ENCODE peak calls at places on chromosomes 7 and 10, in six cellular contexts. One of them, this sample, is unnamed.

GRCh38 chr7:44116087-44116788 is 7.1 kb downstream of the POLD2 start:
- DNase-seq in HFF-Myc: no peak
- DNase-seq in WERI-Rb-1: no peak
- DNase-seq in fibroblast of pulmonary artery: no peak
- DNase-seq in adrenal gland: no peak
- DNase-seq in GM13977: no peak
- DNase-seq in this sample: no peak

GRCh38 chr7:27616914-27617548 is 45.7 kb downstream of the HIBADH start:
- DNase-seq in HFF-Myc: no peak
- DNase-seq in WERI-Rb-1: no peak
- DNase-seq in fibroblast of pulmonary artery: no peak
- DNase-seq in adrenal gland: no peak
- DNase-seq in GM13977: no peak
- DNase-seq in this sample: no peak

GRCh38 chr7:104931181-104931781 is 82.7 kb upstream of the KMT2E start:
- DNase-seq in HFF-Myc: no peak
- DNase-seq in WERI-Rb-1: peak; percentile 73
- DNase-seq in fibroblast of pulmonary artery: peak; percentile 19
- DNase-seq in adrenal gland: no peak
- DNase-seq in GM13977: no peak
- DNase-seq in this sample: no peak

GRCh38 chr10:102268333-102268999 is 23.1 kb downstream of the GBF1 start:
- DNase-seq in HFF-Myc: no peak
- DNase-seq in WERI-Rb-1: no peak
- DNase-seq in fibroblast of pulmonary artery: peak; percentile 43
- DNase-seq in adrenal gland: no peak
- DNase-seq in GM13977: no peak
- DNase-seq in this sample: no peak

GRCh38 chr10:113619401-113619800 is 44.4 kb downstream of the NRAP start:
- DNase-seq in HFF-Myc: no peak
- DNase-seq in WERI-Rb-1: no peak
- DNase-seq in fibroblast of pulmonary artery: no peak
- DNase-seq in adrenal gland: no peak
- DNase-seq in GM13977: no peak
- DNase-seq in this sample: no peak

GRCh38 chr10:71483871-71484270 is 87.2 kb downstream of the CDH23 start:
- DNase-seq in HFF-Myc: no peak
- DNase-seq in WERI-Rb-1: no peak
- DNase-seq in fibroblast of pulmonary artery: no peak
- DNase-seq in adrenal gland: no peak
- DNase-seq in GM13977: no peak
- DNase-seq in this sample: no peak

GRCh38 chr10:22652988-22653431 is 61.4 kb downstream of the PIP4K2A start:
- DNase-seq in HFF-Myc: no peak
- DNase-seq in WERI-Rb-1: no peak
- DNase-seq in fibroblast of pulmonary artery: no peak
- DNase-seq in adrenal gland: no peak
- DNase-seq in GM13977: no peak
- DNase-seq in this sample: no peak

GRCh38 chr10:131070856-131071255 is 240.7 kb downstream of the TCERG1L start:
- DNase-seq in HFF-Myc: no peak
- DNase-seq in WERI-Rb-1: no peak
- DNase-seq in fibroblast of pulmonary artery: no peak
- DNase-seq in adrenal gland: no peak
- DNase-seq in GM13977: no peak
- DNase-seq in this sample: no peak

DNA sequence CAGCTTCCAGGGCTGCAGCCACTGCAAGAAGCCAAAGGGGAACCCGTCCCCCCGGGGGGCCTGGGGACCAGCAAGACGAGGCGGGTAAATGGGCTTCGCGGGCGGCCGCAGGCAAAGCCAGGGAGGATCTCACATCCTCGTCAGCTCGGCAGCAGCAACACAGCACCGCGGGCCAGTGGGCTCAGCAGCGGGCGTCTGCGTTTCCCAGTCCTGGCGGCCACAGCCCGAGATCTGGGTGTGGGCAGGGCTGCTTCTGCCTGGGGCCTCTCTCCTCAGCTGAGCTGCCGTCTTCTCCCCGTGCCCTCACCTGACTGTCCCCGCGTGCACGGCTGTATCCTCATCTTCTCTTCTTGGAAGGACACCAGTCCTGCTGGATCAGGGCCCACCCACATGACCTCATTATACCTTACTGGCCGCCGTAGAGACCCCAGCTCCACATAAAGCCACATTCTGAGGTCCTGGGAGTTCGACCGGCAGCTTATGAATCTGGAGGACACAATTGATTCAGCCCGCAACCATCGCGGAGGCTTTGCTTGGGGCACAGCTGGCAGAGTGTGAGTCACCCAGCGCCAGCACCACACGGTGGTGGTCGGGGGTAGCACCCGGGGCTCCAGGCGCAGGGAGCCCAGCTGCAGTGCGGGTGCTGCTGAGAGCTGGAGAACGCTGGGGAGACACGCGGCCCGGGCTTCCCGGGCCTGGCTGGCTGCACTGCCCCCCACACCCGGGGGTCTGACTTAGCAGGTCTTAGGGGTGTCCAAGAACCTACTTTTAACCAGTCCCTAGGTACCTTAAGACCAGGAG is 88.1 kb downstream of the PAXIP1 start:
- DNase-seq in HFF-Myc: no peak
- DNase-seq in WERI-Rb-1: no peak
- DNase-seq in fibroblast of pulmonary artery: no peak
- DNase-seq in adrenal gland: no peak
- DNase-seq in GM13977: no peak
- DNase-seq in this sample: no peak
- TF ChIP-seq CTCF in HFF-Myc: no peak
- TF ChIP-seq CTCF in WERI-Rb-1: peak; percentile 32
- TF ChIP-seq CTCF in fibroblast of pulmonary artery: no peak
- TF ChIP-seq CTCF in adrenal gland: no peak
- TF ChIP-seq CTCF in GM13977: no peak
- TF ChIP-seq CTCF in this sample: no peak

DNA sequence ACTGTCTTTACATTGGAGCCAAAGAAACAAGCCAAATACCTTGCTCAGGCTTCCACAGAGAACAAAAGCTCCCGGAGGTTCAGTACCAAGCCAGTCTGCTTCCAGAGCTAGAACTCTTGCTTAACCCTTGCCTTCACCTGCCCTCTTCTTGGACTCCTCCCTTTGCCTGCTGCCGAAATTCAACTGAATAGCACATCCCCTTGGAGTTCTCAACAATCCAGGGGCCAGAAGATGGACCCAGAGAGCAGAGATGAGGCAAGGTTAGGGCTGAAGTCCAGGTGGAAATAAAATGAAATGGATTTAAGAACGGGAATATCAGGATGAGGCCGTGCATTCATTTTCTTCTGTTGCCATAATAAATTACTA is 876 bp upstream of the PIK3AP1 start:
- DNase-seq in HFF-Myc: no peak
- DNase-seq in WERI-Rb-1: peak; percentile 15
- DNase-seq in fibroblast of pulmonary artery: no peak
- DNase-seq in adrenal gland: no peak
- DNase-seq in GM13977: no peak
- DNase-seq in this sample: no peak
- TF ChIP-seq CTCF in HFF-Myc: no peak
- TF ChIP-seq CTCF in WERI-Rb-1: no peak
- TF ChIP-seq CTCF in fibroblast of pulmonary artery: no peak
- TF ChIP-seq CTCF in adrenal gland: no peak
- TF ChIP-seq CTCF in GM13977: peak; percentile 36
- TF ChIP-seq CTCF in this sample: no peak

GRCh38 chr10:69318997-69319727 is 40.9 kb downstream of the HK1 start:
- DNase-seq in HFF-Myc: no peak
- DNase-seq in WERI-Rb-1: peak; percentile 47
- DNase-seq in fibroblast of pulmonary artery: peak; percentile 68
- DNase-seq in adrenal gland: peak; percentile 89
- DNase-seq in GM13977: peak; percentile 74
- DNase-seq in this sample: no peak

GRCh38 chr10:69317175-69318086 is 39.1 kb downstream of the HK1 start:
- DNase-seq in HFF-Myc: no peak
- DNase-seq in WERI-Rb-1: peak; percentile 57
- DNase-seq in fibroblast of pulmonary artery: no peak
- DNase-seq in adrenal gland: no peak
- DNase-seq in GM13977: peak; percentile 85
- DNase-seq in this sample: no peak

GRCh38 chr10:69316313-69317059 is 38.2 kb downstream of the HK1 start:
- DNase-seq in HFF-Myc: no peak
- DNase-seq in WERI-Rb-1: no peak
- DNase-seq in fibroblast of pulmonary artery: peak; percentile 50
- DNase-seq in adrenal gland: peak; percentile 83
- DNase-seq in GM13977: no peak
- DNase-seq in this sample: no peak

GRCh38 chr10:69319911-69320316 is 41.6 kb downstream of the HK1 start:
- DNase-seq in HFF-Myc: no peak
- DNase-seq in WERI-Rb-1: no peak
- DNase-seq in fibroblast of pulmonary artery: no peak
- DNase-seq in adrenal gland: no peak
- DNase-seq in GM13977: no peak
- DNase-seq in this sample: no peak

GRCh38 chr10:69318087-69318996 is 40.0 kb downstream of the HK1 start:
- DNase-seq in HFF-Myc: no peak
- DNase-seq in WERI-Rb-1: peak; percentile 93
- DNase-seq in fibroblast of pulmonary artery: peak; percentile 77
- DNase-seq in adrenal gland: peak; percentile 89
- DNase-seq in GM13977: peak; percentile 99
- DNase-seq in this sample: no peak
- TF ChIP-seq CTCF in HFF-Myc: no peak
- TF ChIP-seq CTCF in WERI-Rb-1: peak; percentile 3
- TF ChIP-seq CTCF in fibroblast of pulmonary artery: no peak
- TF ChIP-seq CTCF in adrenal gland: no peak
- TF ChIP-seq CTCF in GM13977: no peak
- TF ChIP-seq CTCF in this sample: no peak

GRCh38 chr10:287814-288213 is 152.6 kb downstream of the ZMYND11 start:
- DNase-seq in HFF-Myc: no peak
- DNase-seq in WERI-Rb-1: no peak
- DNase-seq in fibroblast of pulmonary artery: peak; percentile 7
- DNase-seq in adrenal gland: no peak
- DNase-seq in GM13977: no peak
- DNase-seq in this sample: no peak
- TF ChIP-seq CTCF in HFF-Myc: peak; percentile 41
- TF ChIP-seq CTCF in WERI-Rb-1: no peak
- TF ChIP-seq CTCF in fibroblast of pulmonary artery: peak; percentile 23
- TF ChIP-seq CTCF in adrenal gland: no peak
- TF ChIP-seq CTCF in GM13977: no peak
- TF ChIP-seq CTCF in this sample: peak; percentile 35

GRCh38 chr10:60139798-60140566 is 233.6 kb upstream of the CCDC6 start:
- DNase-seq in HFF-Myc: peak; percentile 56
- DNase-seq in WERI-Rb-1: no peak
- DNase-seq in fibroblast of pulmonary artery: peak; percentile 60
- DNase-seq in adrenal gland: no peak
- DNase-seq in GM13977: no peak
- DNase-seq in this sample: peak; percentile 53

GRCh38 chr10:60140681-60141632 is 234.6 kb upstream of the CCDC6 start:
- DNase-seq in HFF-Myc: peak; percentile 24
- DNase-seq in WERI-Rb-1: no peak
- DNase-seq in fibroblast of pulmonary artery: peak; percentile 51
- DNase-seq in adrenal gland: peak; percentile 58
- DNase-seq in GM13977: no peak
- DNase-seq in this sample: no peak

GRCh38 chr10:60144099-60144498 is 237.7 kb upstream of the CCDC6 start:
- DNase-seq in HFF-Myc: no peak
- DNase-seq in WERI-Rb-1: no peak
- DNase-seq in fibroblast of pulmonary artery: no peak
- DNase-seq in adrenal gland: no peak
- DNase-seq in GM13977: no peak
- DNase-seq in this sample: no peak

GRCh38 chr10:60142736-60143135 is 236.4 kb upstream of the CCDC6 start:
- DNase-seq in HFF-Myc: no peak
- DNase-seq in WERI-Rb-1: no peak
- DNase-seq in fibroblast of pulmonary artery: no peak
- DNase-seq in adrenal gland: no peak
- DNase-seq in GM13977: no peak
- DNase-seq in this sample: no peak

GRCh38 chr10:60141916-60142559 is 235.7 kb upstream of the CCDC6 start:
- DNase-seq in HFF-Myc: no peak
- DNase-seq in WERI-Rb-1: no peak
- DNase-seq in fibroblast of pulmonary artery: no peak
- DNase-seq in adrenal gland: no peak
- DNase-seq in GM13977: no peak
- DNase-seq in this sample: no peak
- TF ChIP-seq CTCF in HFF-Myc: no peak
- TF ChIP-seq CTCF in WERI-Rb-1: no peak
- TF ChIP-seq CTCF in fibroblast of pulmonary artery: no peak
- TF ChIP-seq CTCF in adrenal gland: no peak
- TF ChIP-seq CTCF in GM13977: no peak
- TF ChIP-seq CTCF in this sample: no peak

GRCh38 chr7:52017802-52018679 is 701.4 kb upstream of the COBL start:
- DNase-seq in HFF-Myc: no peak
- DNase-seq in WERI-Rb-1: peak; percentile 56
- DNase-seq in fibroblast of pulmonary artery: no peak
- DNase-seq in adrenal gland: peak; percentile 25
- DNase-seq in GM13977: no peak
- DNase-seq in this sample: no peak
- TF ChIP-seq CTCF in HFF-Myc: peak; percentile 22
- TF ChIP-seq CTCF in WERI-Rb-1: peak; percentile 69
- TF ChIP-seq CTCF in fibroblast of pulmonary artery: no peak
- TF ChIP-seq CTCF in adrenal gland: peak; percentile 28
- TF ChIP-seq CTCF in GM13977: peak; percentile 39
- TF ChIP-seq CTCF in this sample: peak; percentile 59

GRCh38 chr10:94639902-94640301 is 43.6 kb upstream of the CYP2C18 start:
- DNase-seq in HFF-Myc: no peak
- DNase-seq in WERI-Rb-1: no peak
- DNase-seq in fibroblast of pulmonary artery: no peak
- DNase-seq in adrenal gland: no peak
- DNase-seq in GM13977: no peak
- DNase-seq in this sample: no peak
- TF ChIP-seq CTCF in HFF-Myc: no peak
- TF ChIP-seq CTCF in WERI-Rb-1: no peak
- TF ChIP-seq CTCF in fibroblast of pulmonary artery: no peak
- TF ChIP-seq CTCF in adrenal gland: no peak
- TF ChIP-seq CTCF in GM13977: no peak
- TF ChIP-seq CTCF in this sample: no peak